ENCODE peak calls at places on chromosomes 7 and 10, in five cellular contexts. One of them, this sample, is unnamed.

GRCh38 chr7:105257338-105257737 is 131.4 kb downstream of the SRPK2 start:
- DNase-seq in H1: no peak
- DNase-seq in GM12878: no peak
- DNase-seq in HEK293T: no peak
- DNase-seq in HepG2: no peak
- DNase-seq in this sample: no peak

GRCh38 chr7:120979765-120980499 is 8.6 kb upstream of the CPED1 start:
- DNase-seq in H1: no peak
- DNase-seq in HEK293T: no peak
- DNase-seq in HepG2: no peak
- DNase-seq in GM12878: no peak
- DNase-seq in this sample: no peak

GRCh38 chr10:100370561-100370975 is 23.5 kb downstream of the SCD start:
- DNase-seq in HEK293T: no peak
- DNase-seq in H1: no peak
- DNase-seq in HepG2: peak; percentile 66
- DNase-seq in GM12878: no peak
- DNase-seq in this sample: no peak

GRCh38 chr7:43454936-43455518 is 127.9 kb upstream of the STK17A start:
- DNase-seq in HEK293T: peak; percentile 46
- DNase-seq in GM12878: peak; percentile 13
- DNase-seq in HepG2: peak; percentile 29
- DNase-seq in H1: no peak
- DNase-seq in this sample: peak; percentile 63

GRCh38 chr7:130669051-130669700 is 628 bp upstream of the COPG2 start:
- DNase-seq in H1: no peak
- DNase-seq in GM12878: no peak
- DNase-seq in HepG2: no peak
- DNase-seq in HEK293T: no peak
- DNase-seq in this sample: no peak

GRCh38 chr7:86598311-86598710 is 45.4 kb upstream of the GRM3 start:
- DNase-seq in HepG2: peak; percentile 10
- DNase-seq in HEK293T: peak; percentile 40
- DNase-seq in H1: peak; percentile 88
- DNase-seq in GM12878: no peak
- DNase-seq in this sample: peak; percentile 27

GRCh38 chr7:39488467-39489393 is 77.5 kb upstream of the YAE1 start:
- DNase-seq in H1: no peak
- DNase-seq in HEK293T: no peak
- DNase-seq in HepG2: no peak
- DNase-seq in GM12878: no peak
- DNase-seq in this sample: no peak

GRCh38 chr10:61961278-61961677 is 59.8 kb downstream of the ARID5B start:
- DNase-seq in GM12878: peak; percentile 72
- DNase-seq in HEK293T: no peak
- DNase-seq in HepG2: no peak
- DNase-seq in H1: no peak
- DNase-seq in this sample: no peak

GRCh38 chr7:154388412-154388811 is 336.2 kb downstream of the DPP6 start:
- DNase-seq in GM12878: no peak
- DNase-seq in HEK293T: no peak
- DNase-seq in H1: no peak
- DNase-seq in HepG2: no peak
- DNase-seq in this sample: no peak

GRCh38 chr7:106139253-106140251 is 27.4 kb upstream of the SYPL1 start:
- DNase-seq in HepG2: no peak
- DNase-seq in H1: no peak
- DNase-seq in GM12878: no peak
- DNase-seq in HEK293T: peak; percentile 14
- DNase-seq in this sample: no peak

GRCh38 chr10:43230101-43230908 is 36.6 kb downstream of the RASGEF1A start:
- DNase-seq in H1: peak; percentile 64
- DNase-seq in GM12878: no peak
- DNase-seq in HEK293T: no peak
- DNase-seq in HepG2: no peak
- DNase-seq in this sample: no peak

GRCh38 chr7:101558742-101559325 is 70.3 kb downstream of the MYL10 start:
- DNase-seq in HepG2: no peak
- DNase-seq in GM12878: no peak
- DNase-seq in HEK293T: no peak
- DNase-seq in H1: no peak
- DNase-seq in this sample: no peak

GRCh38 chr7:155375337-155376277 is 77.9 kb downstream of the INSIG1 start:
- DNase-seq in HEK293T: no peak
- DNase-seq in GM12878: no peak
- DNase-seq in H1: peak; percentile 60
- DNase-seq in HepG2: no peak
- DNase-seq in this sample: no peak

DNA sequence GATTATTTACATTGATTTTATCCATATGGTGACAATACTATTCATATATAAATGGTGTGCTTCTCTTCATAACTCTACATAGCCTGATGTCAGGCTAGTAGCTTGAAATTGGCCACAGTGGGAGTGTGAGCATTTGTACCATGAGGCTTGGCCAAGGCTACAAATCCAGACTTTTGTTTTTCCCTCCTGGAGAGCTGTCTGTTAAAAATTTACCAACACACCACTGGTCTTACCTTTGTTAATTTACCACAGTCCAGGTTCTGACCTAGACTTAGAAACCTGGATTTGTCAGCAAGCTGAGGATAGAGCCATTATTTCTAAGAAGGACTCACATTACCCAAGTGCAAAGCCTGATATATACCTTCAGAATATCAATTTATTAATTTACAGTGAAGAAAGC is 45.5 kb upstream of the ATRNL1 start:
- DNase-seq in H1: no peak
- DNase-seq in HEK293T: no peak
- DNase-seq in HepG2: no peak
- DNase-seq in GM12878: no peak
- DNase-seq in this sample: no peak
- TF ChIP-seq SUZ12 in H1: no peak
- TF ChIP-seq SUZ12 in HEK293T: no peak
- TF ChIP-seq SUZ12 in HepG2: no peak
- TF ChIP-seq SUZ12 in GM12878: no peak
- TF ChIP-seq SUZ12 in this sample: no peak

DNA sequence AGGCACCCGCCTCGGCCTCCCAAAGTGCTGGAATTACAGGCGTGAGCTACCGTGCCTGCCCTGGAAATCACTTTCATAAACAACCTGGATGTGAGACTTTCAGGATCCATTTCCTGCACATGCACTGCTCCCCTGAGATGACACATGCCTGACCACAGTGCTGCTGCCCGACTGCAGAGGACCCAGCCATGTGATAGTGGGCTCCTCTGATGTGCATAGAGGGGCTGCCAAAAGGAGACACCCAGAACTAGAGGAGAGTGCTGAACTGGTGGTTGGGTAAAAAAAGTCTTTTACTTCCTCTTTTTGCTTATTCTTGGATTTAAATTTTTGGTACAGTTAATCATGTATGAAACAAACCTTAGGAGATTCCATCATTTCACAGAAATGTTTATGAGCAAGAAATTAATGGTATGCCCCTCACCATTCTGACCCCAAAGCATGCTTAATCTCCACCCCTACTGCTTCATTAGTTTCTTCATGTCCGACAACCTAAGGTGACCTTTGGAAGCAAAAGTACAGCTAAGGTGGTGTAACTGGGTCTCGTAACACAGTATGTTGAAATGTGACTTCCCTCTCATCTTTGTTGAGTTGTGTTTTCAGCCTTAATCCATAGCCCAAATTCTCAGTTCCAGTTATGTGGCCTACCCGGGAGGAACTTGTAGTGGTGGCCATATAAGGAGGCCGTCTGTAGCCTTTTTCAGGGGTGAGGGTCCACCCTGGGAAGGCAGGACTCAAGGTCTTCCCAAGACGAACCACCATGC is 111.1 kb downstream of the RNF216 start:
- DNase-seq in GM12878: no peak
- DNase-seq in HEK293T: no peak
- DNase-seq in H1: no peak
- DNase-seq in HepG2: peak; percentile 34
- DNase-seq in this sample: no peak
- TF ChIP-seq SUZ12 in GM12878: no peak
- TF ChIP-seq SUZ12 in HEK293T: no peak
- TF ChIP-seq SUZ12 in H1: no peak
- TF ChIP-seq SUZ12 in HepG2: no peak
- TF ChIP-seq SUZ12 in this sample: no peak

GRCh38 chr7:118517275-118517674 is 292.8 kb downstream of the ANKRD7 start:
- DNase-seq in GM12878: no peak
- DNase-seq in HepG2: no peak
- DNase-seq in H1: no peak
- DNase-seq in HEK293T: no peak
- DNase-seq in this sample: no peak
- TF ChIP-seq SUZ12 in GM12878: no peak
- TF ChIP-seq SUZ12 in HepG2: no peak
- TF ChIP-seq SUZ12 in H1: no peak
- TF ChIP-seq SUZ12 in HEK293T: no peak
- TF ChIP-seq SUZ12 in this sample: no peak

GRCh38 chr10:28082885-28083284 is 84.0 kb upstream of the ODAD2 start:
- DNase-seq in H1: no peak
- DNase-seq in HepG2: no peak
- DNase-seq in HEK293T: no peak
- DNase-seq in GM12878: no peak
- DNase-seq in this sample: no peak

GRCh38 chr10:28090506-28090905 is 91.6 kb upstream of the ODAD2 start:
- DNase-seq in HEK293T: no peak
- DNase-seq in H1: no peak
- DNase-seq in HepG2: no peak
- DNase-seq in GM12878: no peak
- DNase-seq in this sample: no peak

GRCh38 chr10:28091913-28092312 is 93.0 kb upstream of the ODAD2 start:
- DNase-seq in GM12878: no peak
- DNase-seq in HepG2: no peak
- DNase-seq in H1: no peak
- DNase-seq in HEK293T: no peak
- DNase-seq in this sample: no peak

GRCh38 chr10:28089467-28089866 is 90.6 kb upstream of the ODAD2 start:
- DNase-seq in HepG2: no peak
- DNase-seq in H1: no peak
- DNase-seq in HEK293T: no peak
- DNase-seq in GM12878: no peak
- DNase-seq in this sample: no peak

GRCh38 chr10:28087675-28088351 is 88.9 kb upstream of the ODAD2 start:
- DNase-seq in HepG2: no peak
- DNase-seq in H1: no peak
- DNase-seq in GM12878: no peak
- DNase-seq in HEK293T: no peak
- DNase-seq in this sample: no peak
- TF ChIP-seq SUZ12 in HepG2: no peak
- TF ChIP-seq SUZ12 in H1: no peak
- TF ChIP-seq SUZ12 in GM12878: no peak
- TF ChIP-seq SUZ12 in HEK293T: no peak
- TF ChIP-seq SUZ12 in this sample: no peak

GRCh38 chr10:33265621-33266020 is 68.8 kb downstream of the NRP1 start:
- DNase-seq in HEK293T: no peak
- DNase-seq in H1: no peak
- DNase-seq in HepG2: no peak
- DNase-seq in GM12878: no peak
- DNase-seq in this sample: no peak
- TF ChIP-seq SUZ12 in HEK293T: no peak
- TF ChIP-seq SUZ12 in H1: no peak
- TF ChIP-seq SUZ12 in HepG2: no peak
- TF ChIP-seq SUZ12 in GM12878: no peak
- TF ChIP-seq SUZ12 in this sample: no peak

DNA sequence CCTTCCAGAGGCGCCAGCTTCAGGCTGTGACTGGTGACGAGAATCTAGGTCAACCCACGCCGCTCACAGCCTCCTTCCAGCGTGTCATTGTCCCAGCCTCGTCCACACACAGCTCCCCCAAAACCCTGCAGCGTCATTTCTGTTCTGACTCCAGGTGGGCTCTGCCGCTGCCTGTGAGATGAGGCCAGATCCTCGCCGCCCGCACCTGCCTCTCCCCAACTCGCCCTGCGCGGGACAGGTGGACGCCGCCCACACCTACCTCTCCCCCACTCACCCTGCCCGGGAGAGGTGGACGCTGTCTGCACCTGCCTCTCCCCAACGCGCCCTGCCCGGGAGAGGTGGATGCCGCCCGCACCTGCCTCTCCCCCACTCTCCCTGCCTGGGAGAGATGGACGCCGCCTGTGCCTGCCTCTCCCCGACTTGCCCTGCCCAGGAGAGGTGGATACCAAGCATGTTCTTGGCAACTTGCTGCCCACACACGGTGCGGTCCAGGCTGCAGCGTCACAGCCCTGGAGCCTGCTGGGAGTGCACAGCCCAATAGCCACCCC is 32.0 kb upstream of the CFAP46 start:
- DNase-seq in GM12878: no peak
- DNase-seq in HEK293T: no peak
- DNase-seq in H1: no peak
- DNase-seq in HepG2: no peak
- DNase-seq in this sample: no peak
- TF ChIP-seq SUZ12 in GM12878: no peak
- TF ChIP-seq SUZ12 in HEK293T: no peak
- TF ChIP-seq SUZ12 in H1: no peak
- TF ChIP-seq SUZ12 in HepG2: no peak
- TF ChIP-seq SUZ12 in this sample: no peak

DNA sequence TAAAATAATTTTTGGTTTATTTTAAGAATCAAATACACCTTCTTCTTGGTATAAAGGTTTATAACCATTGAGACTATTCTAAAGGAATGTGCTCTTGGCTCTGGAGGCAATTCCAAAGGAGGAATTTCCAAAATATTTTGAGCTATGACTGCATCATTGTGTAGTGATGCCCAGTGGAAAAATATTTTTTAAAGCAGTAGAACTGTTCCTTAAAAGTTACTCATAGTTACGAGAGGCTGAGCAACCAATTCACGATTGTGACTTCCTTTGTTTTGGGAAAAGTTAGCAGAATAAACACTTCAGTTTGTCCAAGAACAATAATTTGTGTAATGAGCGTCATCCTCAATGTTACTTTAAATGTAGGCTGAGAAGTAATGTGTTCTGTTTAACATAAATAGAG is 233.6 kb downstream of the BAMBI start:
- DNase-seq in GM12878: no peak
- DNase-seq in HEK293T: no peak
- DNase-seq in H1: no peak
- DNase-seq in HepG2: no peak
- DNase-seq in this sample: no peak
- TF ChIP-seq SUZ12 in GM12878: no peak
- TF ChIP-seq SUZ12 in HEK293T: no peak
- TF ChIP-seq SUZ12 in H1: no peak
- TF ChIP-seq SUZ12 in HepG2: no peak
- TF ChIP-seq SUZ12 in this sample: no peak